ENCODE peak calls at places on chromosomes 2 and 18, in five cellular contexts. One of them, this sample, is unnamed.

GRCh38 chr2:102005989-102006885 is 14.5 kb downstream of the IL1R2 start:
- DNase-seq in mesendoderm: peak; percentile 70
- DNase-seq in NCI-H1694: no peak
- DNase-seq in GM06990: no peak
- DNase-seq in activated naive CD4-positive, alpha-beta T cell: no peak
- DNase-seq in this sample: no peak

GRCh38 chr2:215536476-215536875 is 100.6 kb upstream of the FN1 start:
- DNase-seq in GM06990: no peak
- DNase-seq in NCI-H1694: no peak
- DNase-seq in activated naive CD4-positive, alpha-beta T cell: no peak
- DNase-seq in mesendoderm: no peak
- DNase-seq in this sample: no peak

GRCh38 chr2:69171829-69172228 is 158.8 kb downstream of the ANTXR1 start:
- DNase-seq in activated naive CD4-positive, alpha-beta T cell: no peak
- DNase-seq in NCI-H1694: no peak
- DNase-seq in mesendoderm: no peak
- DNase-seq in GM06990: no peak
- DNase-seq in this sample: no peak

GRCh38 chr2:73931531-73932500 is 5.1 kb downstream of the DGUOK start:
- DNase-seq in GM06990: no peak
- DNase-seq in NCI-H1694: no peak
- DNase-seq in mesendoderm: no peak
- DNase-seq in activated naive CD4-positive, alpha-beta T cell: no peak
- DNase-seq in this sample: no peak

GRCh38 chr18:76445275-76445674 is 49.8 kb downstream of the ZNF516 start:
- DNase-seq in activated naive CD4-positive, alpha-beta T cell: no peak
- DNase-seq in NCI-H1694: no peak
- DNase-seq in GM06990: no peak
- DNase-seq in mesendoderm: no peak
- DNase-seq in this sample: no peak

GRCh38 chr2:120436885-120437603 is 91.1 kb downstream of the INHBB start:
- DNase-seq in GM06990: no peak
- DNase-seq in NCI-H1694: peak; percentile 51
- DNase-seq in mesendoderm: peak; percentile 93
- DNase-seq in activated naive CD4-positive, alpha-beta T cell: no peak
- DNase-seq in this sample: no peak

GRCh38 chr2:122191331-122191730 is 435.9 kb downstream of the TSN start:
- DNase-seq in NCI-H1694: peak; percentile 80
- DNase-seq in GM06990: no peak
- DNase-seq in mesendoderm: peak; percentile 77
- DNase-seq in activated naive CD4-positive, alpha-beta T cell: no peak
- DNase-seq in this sample: peak; percentile 46

GRCh38 chr2:8086342-8086741 is 595.5 kb upstream of the ID2 start:
- DNase-seq in activated naive CD4-positive, alpha-beta T cell: no peak
- DNase-seq in GM06990: no peak
- DNase-seq in mesendoderm: no peak
- DNase-seq in NCI-H1694: no peak
- DNase-seq in this sample: no peak

GRCh38 chr2:168231609-168232241 is 15.7 kb downstream of the STK39 start:
- DNase-seq in mesendoderm: no peak
- DNase-seq in NCI-H1694: peak; percentile 76
- DNase-seq in GM06990: no peak
- DNase-seq in activated naive CD4-positive, alpha-beta T cell: no peak
- DNase-seq in this sample: peak; percentile 46

GRCh38 chr2:235727186-235727585 is 233.3 kb downstream of the AGAP1 start:
- DNase-seq in GM06990: no peak
- DNase-seq in mesendoderm: no peak
- DNase-seq in activated naive CD4-positive, alpha-beta T cell: no peak
- DNase-seq in NCI-H1694: no peak
- DNase-seq in this sample: no peak

GRCh38 chr18:50398099-50398498 is 23.3 kb downstream of the SKA1 start:
- DNase-seq in GM06990: no peak
- DNase-seq in NCI-H1694: no peak
- DNase-seq in mesendoderm: peak; percentile 74
- DNase-seq in activated naive CD4-positive, alpha-beta T cell: no peak
- DNase-seq in this sample: no peak

GRCh38 chr2:20106746-20107145 is 55.3 kb upstream of the LAPTM4A start:
- DNase-seq in GM06990: no peak
- DNase-seq in activated naive CD4-positive, alpha-beta T cell: no peak
- DNase-seq in NCI-H1694: no peak
- DNase-seq in mesendoderm: peak; percentile 78
- DNase-seq in this sample: peak; percentile 65

GRCh38 chr2:74149570-74150319 is 2.0 kb upstream of the BOLA3 start:
- DNase-seq in mesendoderm: no peak
- DNase-seq in NCI-H1694: no peak
- DNase-seq in activated naive CD4-positive, alpha-beta T cell: no peak
- DNase-seq in GM06990: no peak
- DNase-seq in this sample: no peak

GRCh38 chr2:65261676-65262075 is 34.0 kb downstream of the ACTR2 start:
- DNase-seq in GM06990: no peak
- DNase-seq in NCI-H1694: no peak
- DNase-seq in mesendoderm: no peak
- DNase-seq in activated naive CD4-positive, alpha-beta T cell: no peak
- DNase-seq in this sample: no peak